ENCODE peak calls at places on chromosomes 6 and 20, in six cellular contexts. Y is effector memory CD4-positive, alpha-beta T cell; U is HepG2; X is heart left ventricle; P is neural progenitor cell; J is H1. I is an unnamed sample.

GRCh38 chr6:1081566-1081965 is 230.3 kb upstream of the FOXQ1 start:
- DNase-seq in Y (no peak), U (no peak), X (no peak), P (no peak), J (no peak), I (no peak)

GRCh38 chr6:34888441-34888820 is 589 bp upstream of the TAF11 start:
- DNase-seq in Y (no peak), U (no peak), X (no peak), P (no peak), J (no peak), I (peak; percentile 36)

GRCh38 chr6:127300411-127300810 is 33.7 kb downstream of the RNF146 start:
- DNase-seq in Y (no peak), U (no peak), X (no peak), P (peak; percentile 3), J (no peak), I (no peak)

GRCh38 chr6:70764706-70765105 is 97.0 kb downstream of the SMAP1 start:
- DNase-seq in Y (no peak), U (no peak), X (no peak), P (no peak), J (no peak), I (no peak)

GRCh38 chr6:51598171-51598570 is 489.2 kb downstream of the PKHD1 start:
- DNase-seq in Y (no peak), U (no peak), X (peak; percentile 45), P (no peak), J (no peak), I (no peak)

GRCh38 chr6:159640322-159640721 is 52.7 kb downstream of the SOD2 start:
- DNase-seq in Y (no peak), U (no peak), X (no peak), P (no peak), J (no peak), I (no peak)

GRCh38 chr6:168216741-168217140 is 102.8 kb downstream of the DACT2 start:
- DNase-seq in Y (no peak), U (no peak), X (no peak), P (peak; percentile 87), J (no peak), I (no peak)

GRCh38 chr6:30071081-30071818 is 4.3 kb downstream of the PPP1R11 start:
- DNase-seq in Y (no peak), U (no peak), X (peak; percentile 77), P (peak; percentile 65), J (peak; percentile 61), I (no peak)

GRCh38 chr6:53264915-53265615 is 83.7 kb downstream of the ELOVL5 start:
- DNase-seq in Y (no peak), U (no peak), X (no peak), P (no peak), J (no peak), I (peak; percentile 14)

GRCh38 chr6:115131709-115132490 is 789.1 kb upstream of the HS3ST5 start:
- DNase-seq in Y (no peak), U (no peak), X (no peak), P (no peak), J (no peak), I (no peak)

GRCh38 chr6:17289491-17290106 is 8.4 kb downstream of the RBM24 start:
- DNase-seq in Y (no peak), U (no peak), X (no peak), P (no peak), J (no peak), I (peak; percentile 32)

GRCh38 chr6:55875420-55875819 is at the start of gene BMP5:
- DNase-seq in Y (no peak), U (no peak), X (no peak), P (peak; percentile 66), J (no peak), I (no peak)

GRCh38 chr6:1079525-1079924 is 232.4 kb upstream of the FOXQ1 start:
- DNase-seq in Y (no peak), U (no peak), X (no peak), P (no peak), J (no peak), I (no peak)

GRCh38 chr6:131510094-131510493 is 62.9 kb upstream of the ARG1 start:
- DNase-seq in Y (no peak), U (no peak), X (no peak), P (peak; percentile 45), J (no peak), I (no peak)

GRCh38 chr6:159008656-159009288 is 8.8 kb upstream of the RSPH3 start:
- DNase-seq in Y (no peak), U (peak; percentile 25), X (no peak), P (peak; percentile 30), J (no peak), I (peak; percentile 57)

GRCh38 chr20:41692479-41693135 is 74.4 kb upstream of the CHD6 start:
- DNase-seq in Y (peak; percentile 63), U (peak; percentile 62), X (peak; percentile 93), P (peak; percentile 92), J (peak; percentile 83), I (peak; percentile 74)

GRCh38 chr6:162442675-162443074 is 284.9 kb downstream of the PRKN start:
- DNase-seq in Y (no peak), U (peak; percentile 36), X (no peak), P (peak; percentile 80), J (peak; percentile 62), I (peak; percentile 13)

GRCh38 chr6:165663736-165664552 is 903 bp upstream of the PDE10A start:
- DNase-seq in Y (no peak), U (no peak), X (no peak), P (peak; percentile 68), J (peak; percentile 62), I (no peak)

GRCh38 chr20:57965441-57965840 is 255.6 kb upstream of the PMEPA1 start:
- DNase-seq in Y (no peak), U (no peak), X (no peak), P (no peak), J (no peak), I (no peak)

GRCh38 chr20:19986419-19986818 is 30.7 kb upstream of the NAA20 start:
- DNase-seq in Y (no peak), U (no peak), X (no peak), P (no peak), J (no peak), I (no peak)

GRCh38 chr20:23126281-23127061 is 40.3 kb upstream of the CD93 start:
- DNase-seq in Y (no peak), U (no peak), X (no peak), P (no peak), J (no peak), I (no peak)

GRCh38 chr20:33852971-33853813 is 42.0 kb downstream of the CHMP4B start:
- DNase-seq in Y (no peak), U (no peak), X (no peak), P (no peak), J (no peak), I (no peak)

GRCh38 chr6:143620461-143620860 is 57.3 kb upstream of the PHACTR2 start:
- DNase-seq in Y (no peak), U (no peak), X (no peak), P (no peak), J (no peak), I (no peak)

GRCh38 chr6:139748353-139749146 is 374.1 kb upstream of the CITED2 start:
- DNase-seq in Y (no peak), U (peak; percentile 27), X (no peak), P (no peak), J (no peak), I (peak; percentile 94)
- H3K27ac ChIP-seq in Y (no peak overlapping the region), U (no peak overlapping the region), X (no peak overlapping the region), P (no peak overlapping the region), J (no peak overlapping the region), I (peak overlapping the region; percentile 55)

GRCh38 chr20:34876161-34877001 is at the start of gene ACSS2:
- DNase-seq in Y (peak; percentile 87), U (peak; percentile 99), X (peak; percentile 99), P (peak; percentile 99), J (peak; percentile 99), I (no peak)
- H3K4me1 ChIP-seq in Y (peaks cover 21% of the 10 kb centered on the region), U (peaks cover 61% of the 10 kb centered on the region), X (peaks cover 6% of the 10 kb centered on the region), P (peaks cover 12% of the 10 kb centered on the region), J (no peaks in the 10 kb centered on the region), I (peaks cover 2% of the 10 kb centered on the region)

DNA sequence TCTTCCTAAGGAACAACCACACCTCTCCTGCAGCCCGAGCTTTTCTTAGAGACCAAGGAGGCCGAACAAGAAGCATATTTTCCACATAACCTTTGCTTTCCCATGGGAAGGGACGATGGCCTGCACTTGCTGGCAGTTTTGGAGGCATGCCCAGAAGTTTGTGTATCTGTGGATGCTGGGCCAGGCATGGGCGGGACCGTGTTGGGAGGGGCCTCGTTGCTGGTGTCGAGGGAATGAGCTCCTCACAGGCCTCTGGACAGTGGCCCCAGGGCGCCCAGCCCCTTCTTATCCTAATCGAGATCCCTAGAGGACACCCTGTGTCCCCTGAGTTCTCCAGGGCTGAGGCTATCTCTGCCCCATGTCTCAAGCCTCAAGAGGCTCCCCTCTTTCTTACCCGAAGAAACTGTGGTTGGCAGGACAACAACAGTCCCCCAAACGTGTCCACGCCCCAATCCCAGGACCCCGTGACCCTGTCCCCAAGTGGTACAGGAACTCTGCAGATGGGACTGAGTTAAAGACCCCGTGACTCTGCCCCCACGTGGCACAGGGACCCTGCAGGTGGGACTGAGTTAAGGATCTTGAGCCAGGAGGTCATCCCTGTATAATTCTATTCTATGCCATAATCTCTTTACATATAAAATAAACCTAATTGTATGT is 99.5 kb upstream of the BHLHE23 start:
- DNase-seq in Y (no peak), U (no peak), X (peak; percentile 54), P (no peak), J (no peak), I (peak; percentile 13)
- H3K27ac ChIP-seq in Y (no peak overlapping the region), U (no peak overlapping the region), X (no peak overlapping the region), P (no peak overlapping the region), J (no peak overlapping the region), I (no peak overlapping the region)

DNA sequence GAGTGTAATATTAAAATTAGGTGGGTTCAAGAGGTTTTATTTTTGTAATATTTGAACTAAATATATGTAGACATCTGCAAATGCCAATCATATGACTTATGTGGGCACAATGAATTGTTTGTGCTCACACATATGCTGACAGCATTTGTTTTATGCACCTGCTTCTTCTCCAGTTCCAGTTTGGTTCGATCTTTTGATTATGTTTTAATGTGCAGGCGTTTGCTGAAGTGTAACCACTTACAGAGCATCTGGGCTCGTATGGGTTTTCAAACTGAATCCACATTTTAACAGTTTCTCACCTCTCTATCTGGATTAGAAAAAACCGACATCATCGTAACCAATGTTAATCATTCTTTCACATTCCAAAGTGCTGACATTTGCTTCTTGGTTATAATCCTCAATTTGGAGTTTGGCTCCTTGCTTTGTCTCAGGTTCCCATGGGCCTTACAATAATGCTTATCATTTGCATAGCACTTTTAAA is 129.1 kb upstream of the SPACA1 start:
- DNase-seq in Y (no peak), U (no peak), X (no peak), P (no peak), J (no peak), I (no peak)
- H3K4me1 ChIP-seq in Y (no peaks in the 10 kb centered on the region), U (no peaks in the 10 kb centered on the region), X (no peaks in the 10 kb centered on the region), P (peaks cover 9% of the 10 kb centered on the region), J (no peaks in the 10 kb centered on the region), I (no peaks in the 10 kb centered on the region)

GRCh38 chr6:79227445-79227844 is 7.0 kb downstream of the HMGN3 start:
- DNase-seq in Y (no peak), U (no peak), X (no peak), P (no peak), J (no peak), I (no peak)
- H3K27ac ChIP-seq in Y (no peak overlapping the region), U (no peak overlapping the region), X (no peak overlapping the region), P (no peak overlapping the region), J (no peak overlapping the region), I (no peak overlapping the region)